ENCODE peak calls at places on chromosome 1, in nine cellular contexts. G is lower lobe of right lung, M is A549, X is mucosa of descending colon, K is upper lobe of right lung, V is psoas muscle, Z is left lung, E is right cardiac atrium, D is HepG2. N is an unnamed sample.

GRCh38 chr1:64906447-64906846 is 59.9 kb downstream of the JAK1 start:
- ATAC-seq in X (peak), K (no peak), V (no peak), Z (peak), G (peak), M (peak), D (peak), E (no peak), N (no peak)

GRCh38 chr1:29292344-29292743 is 56.0 kb downstream of the PTPRU start:
- ATAC-seq in Z (no peak), V (no peak), X (no peak), G (no peak), D (no peak), K (no peak), M (no peak), E (no peak), N (no peak)

GRCh38 chr1:231319080-231319479 is 18.6 kb downstream of the EXOC8 start:
- ATAC-seq in G (no peak), K (no peak), Z (no peak), M (no peak), X (no peak), D (peak), E (no peak), V (no peak), N (no peak)

GRCh38 chr1:180935326-180936109 is 22.8 kb downstream of the KIAA1614 start:
- ATAC-seq in K (peak), M (no peak), X (peak), G (no peak), D (peak), E (no peak), Z (no peak), V (no peak), N (no peak)

GRCh38 chr1:228992044-228992443 is 256.8 kb downstream of the RHOU start:
- ATAC-seq in Z (no peak), E (no peak), M (no peak), D (no peak), G (no peak), X (no peak), K (no peak), V (no peak), N (no peak)

GRCh38 chr1:230277201-230277771 is 148.8 kb downstream of the PGBD5 start:
- ATAC-seq in Z (no peak), X (peak), G (no peak), K (no peak), M (no peak), V (no peak), E (no peak), D (no peak), N (no peak)

GRCh38 chr1:41670558-41670957 is 186.1 kb upstream of the EDN2 start:
- ATAC-seq in V (peak), M (peak), D (no peak), G (peak), Z (peak), K (peak), X (no peak), E (no peak), N (no peak)

GRCh38 chr1:1215881-1216605 is 2.1 kb upstream of the TNFRSF4 start:
- ATAC-seq in Z (no peak), D (no peak), X (no peak), K (no peak), E (no peak), M (peak), V (no peak), G (no peak), N (no peak)

GRCh38 chr1:190259424-190259823 is 218.2 kb downstream of the BRINP3 start:
- ATAC-seq in V (no peak), M (no peak), Z (no peak), D (no peak), G (no peak), K (no peak), X (no peak), E (no peak), N (no peak)
- H3K4me3 ChIP-seq in V (no peak), M (no peak), Z (no peak), D (no peak), G (no peak), K (no peak), X (no peak), E (no peak), N (no peak)

DNA sequence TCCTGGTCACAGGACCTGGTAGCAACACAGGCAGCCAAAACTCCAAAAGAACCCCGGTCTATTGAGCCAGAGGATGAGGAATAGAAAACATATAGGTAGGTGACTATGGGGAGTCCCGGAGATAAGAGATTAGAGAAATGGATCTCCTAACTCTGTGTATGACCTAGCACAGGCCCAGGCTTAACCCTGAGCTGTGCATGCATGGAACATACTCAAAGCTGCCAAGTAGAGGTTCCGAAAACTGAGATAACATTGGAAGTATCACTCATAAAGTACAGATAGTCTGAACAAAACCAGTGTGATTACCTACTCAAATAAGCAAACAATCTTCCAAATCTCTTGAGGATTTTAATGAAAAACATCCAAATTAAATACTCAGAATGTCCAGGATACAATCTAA is 31.5 kb upstream of the PRDX6 start:
- ATAC-seq in D (no peak), M (no peak), E (no peak), Z (no peak), K (no peak), X (no peak), V (no peak), G (no peak), N (no peak)
- H3K4me3 ChIP-seq in D (no peak), M (no peak), E (no peak), Z (no peak), K (no peak), X (no peak), V (no peak), G (no peak), N (no peak)

GRCh38 chr1:7554343-7555270 is 216.5 kb upstream of the VAMP3 start:
- ATAC-seq in V (no peak), K (no peak), D (no peak), Z (no peak), E (peak), X (no peak), G (no peak), M (no peak), N (no peak)
- H3K4me3 ChIP-seq in V (no peak), K (no peak), D (no peak), Z (no peak), E (no peak), X (no peak), G (no peak), M (no peak), N (no peak)

GRCh38 chr1:53183277-53183990 is 13.2 kb upstream of the CPT2 start:
- ATAC-seq in V (no peak), M (no peak), E (peak), Z (peak), D (peak), G (peak), K (peak), X (peak), N (peak)
- H3K4me3 ChIP-seq in V (no peak), M (no peak), E (no peak), Z (no peak), D (peak), G (no peak), K (no peak), X (no peak), N (no peak)

GRCh38 chr1:8776104-8776503 is 41.3 kb downstream of the RERE start:
- ATAC-seq in Z (no peak), G (no peak), K (no peak), V (no peak), X (no peak), E (no peak), D (peak), M (no peak), N (no peak)
- H3K4me3 ChIP-seq in Z (no peak), G (no peak), K (no peak), V (no peak), X (no peak), E (no peak), D (no peak), M (no peak), N (no peak)

GRCh38 chr1:160116277-160117147 is 953 bp downstream of the ATP1A2 start:
- ATAC-seq in G (no peak), M (no peak), V (peak), X (no peak), E (peak), K (no peak), Z (no peak), D (no peak), N (peak)
- H3K4me3 ChIP-seq in G (peak), M (no peak), V (peak), X (no peak), E (peak), K (peak), Z (no peak), D (no peak), N (peak)

DNA sequence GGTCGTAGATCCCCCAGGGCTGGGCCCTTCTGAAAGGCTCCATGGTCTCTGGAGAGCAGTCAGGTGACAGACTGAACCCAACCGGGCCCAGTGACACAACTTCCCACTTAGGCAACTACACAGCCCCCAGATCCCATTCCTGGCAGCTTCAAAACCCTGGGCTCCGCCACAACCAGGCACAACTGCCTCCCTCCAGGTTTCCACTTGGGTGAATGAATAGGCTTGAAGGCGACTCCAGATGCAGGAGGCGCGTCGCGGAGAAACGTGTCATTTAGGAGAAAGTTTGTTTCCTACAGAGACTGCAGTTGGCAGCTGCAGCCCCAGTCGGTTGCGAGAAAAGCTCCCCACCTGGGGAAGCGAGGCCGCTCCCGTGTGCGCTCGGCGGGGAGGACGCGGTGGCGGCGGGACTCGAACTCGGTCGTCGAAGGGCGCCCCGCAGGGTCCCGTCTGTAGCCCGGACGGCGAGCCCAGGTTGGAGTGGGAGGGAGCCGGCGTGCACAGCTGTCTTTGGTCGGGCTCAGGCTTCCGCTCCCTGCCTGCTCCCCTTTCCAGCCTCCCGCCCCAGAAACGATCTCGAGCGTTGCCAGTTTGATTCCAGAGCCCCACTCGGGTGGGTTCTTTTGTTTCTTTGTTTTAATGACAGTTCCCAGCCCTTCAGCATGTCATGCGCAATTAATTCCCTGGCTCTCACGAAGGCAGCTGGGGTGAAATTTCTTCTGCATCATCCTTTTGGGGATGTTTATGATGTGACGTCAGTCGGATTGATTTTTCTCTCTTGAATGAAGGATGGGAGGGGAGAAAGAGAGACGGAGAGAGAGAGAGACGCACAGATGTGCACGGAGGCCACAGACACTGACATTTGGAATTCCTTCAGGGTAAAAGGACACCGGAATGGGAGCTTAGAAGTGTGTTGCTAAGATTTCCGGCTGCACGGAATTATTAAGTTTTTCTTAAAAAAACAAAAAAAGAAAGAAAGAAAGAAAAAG is 862 bp upstream of the SGIP1 start:
- ATAC-seq in E (peak), G (peak), D (no peak), X (peak), Z (peak), M (no peak), K (peak), V (no peak), N (peak)
- H3K4me3 ChIP-seq in E (peak), G (peak), D (no peak), X (no peak), Z (peak), M (no peak), K (peak), V (peak), N (peak)

N was measured in gastroesophageal sphincter.